ENCODE peak calls at places on chromosomes 13 and 19, in five cellular contexts. One of them, this sample, is unnamed.

GRCh38 chr13:113903361-113903760 is 39.5 kb upstream of the GAS6 start:
- DNase-seq in H1: no peak
- DNase-seq in IMR-90: peak; percentile 78
- DNase-seq in neuronal stem cell: no peak
- DNase-seq in H9: no peak
- DNase-seq in this sample: no peak

GRCh38 chr13:98443329-98443728 is 133.6 kb downstream of the STK24 start:
- DNase-seq in H1: no peak
- DNase-seq in IMR-90: peak; percentile 92
- DNase-seq in neuronal stem cell: no peak
- DNase-seq in H9: no peak
- DNase-seq in this sample: peak; percentile 57

GRCh38 chr13:48235100-48235813 is 2.3 kb downstream of the ITM2B start:
- DNase-seq in H1: no peak
- DNase-seq in IMR-90: peak; percentile 25
- DNase-seq in neuronal stem cell: no peak
- DNase-seq in H9: peak; percentile 55
- DNase-seq in this sample: peak; percentile 89

GRCh38 chr19:55088543-55089265 is 13.0 kb downstream of the EPS8L1 start:
- DNase-seq in H1: no peak
- DNase-seq in IMR-90: peak; percentile 43
- DNase-seq in neuronal stem cell: peak; percentile 92
- DNase-seq in H9: peak; percentile 86
- DNase-seq in this sample: peak; percentile 85

GRCh38 chr19:3699071-3699740 is 1.1 kb downstream of the PIP5K1C start:
- DNase-seq in H1: no peak
- DNase-seq in IMR-90: peak; percentile 34
- DNase-seq in neuronal stem cell: no peak
- DNase-seq in H9: no peak
- DNase-seq in this sample: no peak

GRCh38 chr19:36986601-36987000 is 70.5 kb downstream of the ZNF568 start:
- DNase-seq in H1: no peak
- DNase-seq in IMR-90: no peak
- DNase-seq in neuronal stem cell: no peak
- DNase-seq in H9: no peak
- DNase-seq in this sample: no peak

GRCh38 chr19:43465468-43466120 is at the start of gene LYPD3:
- DNase-seq in H1: no peak
- DNase-seq in IMR-90: peak; percentile 31
- DNase-seq in neuronal stem cell: no peak
- DNase-seq in H9: peak; percentile 84
- DNase-seq in this sample: peak; percentile 70

GRCh38 chr13:110546933-110547332 is 14.6 kb downstream of the RAB20 start:
- DNase-seq in H1: no peak
- DNase-seq in IMR-90: peak; percentile 89
- DNase-seq in neuronal stem cell: no peak
- DNase-seq in H9: no peak
- DNase-seq in this sample: no peak

DNA sequence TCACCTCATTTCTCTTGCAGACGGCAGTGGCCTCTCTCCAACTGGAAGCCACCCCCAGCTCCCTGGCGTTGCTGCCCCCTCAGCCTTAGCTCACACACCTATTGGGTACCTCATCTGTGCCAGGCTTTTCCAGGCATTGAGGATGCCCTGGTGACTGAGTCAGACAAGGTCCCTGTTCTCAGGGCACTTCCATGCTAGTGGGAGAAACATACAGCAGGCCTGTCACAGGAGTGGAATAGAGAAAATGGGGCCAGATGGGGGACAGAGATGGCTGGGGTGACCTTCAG is 33.9 kb downstream of the CAPN12 start:
- DNase-seq in H1: no peak
- DNase-seq in IMR-90: no peak
- DNase-seq in neuronal stem cell: no peak
- DNase-seq in H9: no peak
- DNase-seq in this sample: no peak
- H4K8ac ChIP-seq in H1: no peak overlapping the region
- H4K8ac ChIP-seq in IMR-90: peak overlapping the region; percentile 83
- H4K8ac ChIP-seq in neuronal stem cell: no peak overlapping the region
- H4K8ac ChIP-seq in H9: no peak overlapping the region
- H4K8ac ChIP-seq in this sample: no peak overlapping the region

GRCh38 chr13:52925775-52926285 is 77.4 kb upstream of the PCDH8 start:
- DNase-seq in H1: no peak
- DNase-seq in IMR-90: no peak
- DNase-seq in neuronal stem cell: no peak
- DNase-seq in H9: no peak
- DNase-seq in this sample: no peak
- H2BK5ac ChIP-seq in H1: no peak overlapping the region
- H2BK5ac ChIP-seq in IMR-90: no peak overlapping the region
- H2BK5ac ChIP-seq in neuronal stem cell: peak overlapping the region; percentile 25
- H2BK5ac ChIP-seq in H9: no peak overlapping the region
- H2BK5ac ChIP-seq in this sample: no peak overlapping the region

GRCh38 chr19:52665047-52665446 is 26.9 kb upstream of the ZNF83 start:
- DNase-seq in H1: no peak
- DNase-seq in IMR-90: no peak
- DNase-seq in neuronal stem cell: no peak
- DNase-seq in H9: no peak
- DNase-seq in this sample: no peak
- H4K8ac ChIP-seq in H1: no peak overlapping the region
- H4K8ac ChIP-seq in IMR-90: no peak overlapping the region
- H4K8ac ChIP-seq in neuronal stem cell: no peak overlapping the region
- H4K8ac ChIP-seq in H9: no peak overlapping the region
- H4K8ac ChIP-seq in this sample: no peak overlapping the region

DNA sequence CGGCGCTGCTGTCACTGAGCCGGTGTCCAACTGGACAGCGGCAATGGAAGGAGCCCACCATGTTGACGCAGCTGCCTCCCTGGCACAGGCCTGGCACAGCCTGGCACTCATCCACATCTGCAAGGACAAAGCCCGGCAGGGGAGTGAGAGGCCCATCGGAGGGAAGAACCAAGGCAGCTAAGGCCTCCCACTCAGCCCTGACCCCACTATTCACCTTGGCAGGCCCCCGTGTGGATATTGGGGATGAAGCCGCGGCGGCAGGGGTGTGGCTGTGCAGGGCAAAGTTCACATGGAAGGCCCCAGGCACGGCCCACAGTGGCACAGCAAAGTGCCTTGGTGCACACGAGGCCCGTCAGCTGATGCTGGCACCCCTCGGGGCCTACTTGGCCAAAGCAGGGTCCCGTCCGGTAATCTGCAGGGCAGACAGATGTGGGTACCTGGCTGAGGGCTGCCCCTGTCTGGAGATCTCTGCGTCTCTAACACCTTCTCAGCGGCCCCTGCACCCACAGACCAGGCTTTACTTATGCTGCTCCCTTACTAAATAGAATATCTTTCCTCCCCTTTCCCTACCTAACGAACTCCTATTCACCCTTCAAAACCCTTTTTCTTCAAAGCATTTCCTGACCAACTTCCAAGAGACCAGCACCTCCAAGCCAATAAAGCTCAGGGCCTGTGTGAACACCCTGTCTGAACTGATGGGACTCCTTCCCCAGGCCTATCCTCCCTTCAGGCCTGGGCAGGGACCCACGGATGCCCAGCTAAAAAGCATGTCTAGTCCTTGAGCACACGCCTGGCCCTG is 7.5 kb downstream of the FBN3 start:
- DNase-seq in H1: no peak
- DNase-seq in IMR-90: no peak
- DNase-seq in neuronal stem cell: no peak
- DNase-seq in H9: no peak
- DNase-seq in this sample: no peak
- H2BK5ac ChIP-seq in H1: no peak overlapping the region
- H2BK5ac ChIP-seq in IMR-90: no peak overlapping the region
- H2BK5ac ChIP-seq in neuronal stem cell: no peak overlapping the region
- H2BK5ac ChIP-seq in H9: no peak overlapping the region
- H2BK5ac ChIP-seq in this sample: no peak overlapping the region

GRCh38 chr13:75482070-75482819 is at the start of gene TBC1D4:
- DNase-seq in H1: peak; percentile 88
- DNase-seq in IMR-90: peak; percentile 82
- DNase-seq in neuronal stem cell: peak; percentile 87
- DNase-seq in H9: peak; percentile 92
- DNase-seq in this sample: peak; percentile 98
- H4K8ac ChIP-seq in H1: peak within 1 kb of the TSS; percentile 89
- H4K8ac ChIP-seq in IMR-90: no peak within 1 kb of the TSS
- H4K8ac ChIP-seq in neuronal stem cell: no peak within 1 kb of the TSS
- H4K8ac ChIP-seq in H9: no peak within 1 kb of the TSS
- H4K8ac ChIP-seq in this sample: no peak within 1 kb of the TSS

GRCh38 chr19:49667473-49667872 is 1.7 kb downstream of the BCL2L12 start:
- DNase-seq in H1: no peak
- DNase-seq in IMR-90: no peak
- DNase-seq in neuronal stem cell: no peak
- DNase-seq in H9: no peak
- DNase-seq in this sample: no peak

GRCh38 chr19:49664171-49665070 is 1.2 kb downstream of the IRF3 start:
- DNase-seq in H1: peak; percentile 82
- DNase-seq in IMR-90: peak; percentile 67
- DNase-seq in neuronal stem cell: peak; percentile 83
- DNase-seq in H9: peak; percentile 96
- DNase-seq in this sample: peak; percentile 92

GRCh38 chr19:49665301-49666119 is at the start of the genes BCL2L12 and IRF3:
- DNase-seq in H1: peak; percentile 86
- DNase-seq in IMR-90: peak; percentile 93
- DNase-seq in neuronal stem cell: peak; percentile 94
- DNase-seq in H9: peak; percentile 94
- DNase-seq in this sample: peak; percentile 97

GRCh38 chr19:49663224-49663623 is 2.4 kb downstream of the IRF3 start:
- DNase-seq in H1: no peak
- DNase-seq in IMR-90: no peak
- DNase-seq in neuronal stem cell: no peak
- DNase-seq in H9: no peak
- DNase-seq in this sample: no peak

GRCh38 chr19:49666120-49666444 is 349 bp downstream of the BCL2L12 start:
- DNase-seq in H1: no peak
- DNase-seq in IMR-90: no peak
- DNase-seq in neuronal stem cell: no peak
- DNase-seq in H9: no peak
- DNase-seq in this sample: no peak
- H2BK5ac ChIP-seq in H1: no peak overlapping the region
- H2BK5ac ChIP-seq in IMR-90: peak overlapping the region; percentile 6
- H2BK5ac ChIP-seq in neuronal stem cell: no peak overlapping the region
- H2BK5ac ChIP-seq in H9: no peak overlapping the region
- H2BK5ac ChIP-seq in this sample: no peak overlapping the region

This sample was measured in mesendoderm.